ENCODE peak calls at places on chromosome 13, in five cellular contexts. One of them, this sample, is unnamed.
A peak's percentile ranks its signal among the peaks of the same experiment; 100 is the strongest.

GRCh38 chr13:67493835-67494234 is 263.7 kb upstream of the PCDH9 start:
- DNase-seq in DMS 273 treated with DMSO at 0.1 percent for 48 hours: no peak
- DNase-seq in CD8-positive, alpha-beta T cell: no peak
- DNase-seq in activated naive CD8-positive, alpha-beta T cell treated with anti-CD3 and anti-CD28 coated beads, Interleukin-2, amount 50 U/mL, for 24 hours: no peak
- DNase-seq in fibroblast of lung: no peak
- DNase-seq in this sample: no peak

GRCh38 chr13:48976677-48977625 is 1.2 kb downstream of the FNDC3A start:
- DNase-seq in DMS 273 treated with DMSO at 0.1 percent for 48 hours: peak; percentile 58
- DNase-seq in CD8-positive, alpha-beta T cell: no peak
- DNase-seq in activated naive CD8-positive, alpha-beta T cell treated with anti-CD3 and anti-CD28 coated beads, Interleukin-2, amount 50 U/mL, for 24 hours: no peak
- DNase-seq in fibroblast of lung: peak; percentile 44
- DNase-seq in this sample: peak; percentile 60

GRCh38 chr13:110070511-110071120 is 236.3 kb downstream of the COL4A1 start:
- DNase-seq in DMS 273 treated with DMSO at 0.1 percent for 48 hours: no peak
- DNase-seq in CD8-positive, alpha-beta T cell: no peak
- DNase-seq in activated naive CD8-positive, alpha-beta T cell treated with anti-CD3 and anti-CD28 coated beads, Interleukin-2, amount 50 U/mL, for 24 hours: no peak
- DNase-seq in fibroblast of lung: peak; percentile 76
- DNase-seq in this sample: no peak

GRCh38 chr13:59861676-59862075 is 302.1 kb downstream of the DIAPH3 start:
- DNase-seq in DMS 273 treated with DMSO at 0.1 percent for 48 hours: no peak
- DNase-seq in CD8-positive, alpha-beta T cell: no peak
- DNase-seq in activated naive CD8-positive, alpha-beta T cell treated with anti-CD3 and anti-CD28 coated beads, Interleukin-2, amount 50 U/mL, for 24 hours: no peak
- DNase-seq in fibroblast of lung: peak; percentile 5
- DNase-seq in this sample: no peak

GRCh38 chr13:35954207-35954560 is 177.0 kb downstream of the DCLK1 start:
- DNase-seq in DMS 273 treated with DMSO at 0.1 percent for 48 hours: no peak
- DNase-seq in CD8-positive, alpha-beta T cell: no peak
- DNase-seq in activated naive CD8-positive, alpha-beta T cell treated with anti-CD3 and anti-CD28 coated beads, Interleukin-2, amount 50 U/mL, for 24 hours: no peak
- DNase-seq in fibroblast of lung: no peak
- DNase-seq in this sample: no peak

GRCh38 chr13:37621811-37622361 is 23.3 kb upstream of the POSTN start:
- DNase-seq in DMS 273 treated with DMSO at 0.1 percent for 48 hours: no peak
- DNase-seq in CD8-positive, alpha-beta T cell: no peak
- DNase-seq in activated naive CD8-positive, alpha-beta T cell treated with anti-CD3 and anti-CD28 coated beads, Interleukin-2, amount 50 U/mL, for 24 hours: no peak
- DNase-seq in fibroblast of lung: peak; percentile 98
- DNase-seq in this sample: no peak

GRCh38 chr13:94128430-94128829 is 351.1 kb downstream of the DCT start:
- DNase-seq in DMS 273 treated with DMSO at 0.1 percent for 48 hours: no peak
- DNase-seq in CD8-positive, alpha-beta T cell: no peak
- DNase-seq in activated naive CD8-positive, alpha-beta T cell treated with anti-CD3 and anti-CD28 coated beads, Interleukin-2, amount 50 U/mL, for 24 hours: no peak
- DNase-seq in fibroblast of lung: no peak
- DNase-seq in this sample: peak; percentile 68

GRCh38 chr13:76289558-76289957 is 596.6 kb downstream of the KCTD12 start:
- DNase-seq in DMS 273 treated with DMSO at 0.1 percent for 48 hours: peak; percentile 81
- DNase-seq in CD8-positive, alpha-beta T cell: no peak
- DNase-seq in activated naive CD8-positive, alpha-beta T cell treated with anti-CD3 and anti-CD28 coated beads, Interleukin-2, amount 50 U/mL, for 24 hours: no peak
- DNase-seq in fibroblast of lung: peak; percentile 49
- DNase-seq in this sample: no peak